ENCODE peak calls at places on chromosome 5, in six cellular contexts. One of them, this sample, is unnamed.

GRCh38 chr5:121325930-121326329 is 525.8 kb upstream of the FTMT start:
- DNase-seq in posterior cingulate gyrus: no peak
- DNase-seq in activated T-cell treated with anti-CD3 and anti-CD28 coated beads, Interleukin-2, amount 50 U/mL, for 4 hours: no peak
- DNase-seq in Daoy: peak; percentile 4
- DNase-seq in brain microvascular endothelial cell: no peak
- DNase-seq in ACHN: no peak
- DNase-seq in this sample: no peak

GRCh38 chr5:179558912-179559279 is 8.5 kb downstream of the RUFY1 start:
- DNase-seq in posterior cingulate gyrus: no peak
- DNase-seq in activated T-cell treated with anti-CD3 and anti-CD28 coated beads, Interleukin-2, amount 50 U/mL, for 4 hours: no peak
- DNase-seq in Daoy: peak; percentile 28
- DNase-seq in brain microvascular endothelial cell: peak; percentile 32
- DNase-seq in ACHN: no peak
- DNase-seq in this sample: no peak

GRCh38 chr5:67816456-67816855 is 399.1 kb upstream of the PIK3R1 start:
- DNase-seq in posterior cingulate gyrus: no peak
- DNase-seq in activated T-cell treated with anti-CD3 and anti-CD28 coated beads, Interleukin-2, amount 50 U/mL, for 4 hours: no peak
- DNase-seq in Daoy: peak; percentile 7
- DNase-seq in brain microvascular endothelial cell: no peak
- DNase-seq in ACHN: no peak
- DNase-seq in this sample: no peak

GRCh38 chr5:66697796-66698564 is 101.8 kb downstream of the MAST4 start:
- DNase-seq in posterior cingulate gyrus: no peak
- DNase-seq in activated T-cell treated with anti-CD3 and anti-CD28 coated beads, Interleukin-2, amount 50 U/mL, for 4 hours: no peak
- DNase-seq in Daoy: no peak
- DNase-seq in brain microvascular endothelial cell: no peak
- DNase-seq in ACHN: no peak
- DNase-seq in this sample: no peak

GRCh38 chr5:180142008-180142803 is 66.8 kb downstream of the RASGEF1C start:
- DNase-seq in posterior cingulate gyrus: no peak
- DNase-seq in activated T-cell treated with anti-CD3 and anti-CD28 coated beads, Interleukin-2, amount 50 U/mL, for 4 hours: no peak
- DNase-seq in Daoy: no peak
- DNase-seq in brain microvascular endothelial cell: no peak
- DNase-seq in ACHN: no peak
- DNase-seq in this sample: no peak

GRCh38 chr5:82142928-82143577 is 135.1 kb downstream of the RPS23 start:
- DNase-seq in posterior cingulate gyrus: no peak
- DNase-seq in activated T-cell treated with anti-CD3 and anti-CD28 coated beads, Interleukin-2, amount 50 U/mL, for 4 hours: no peak
- DNase-seq in Daoy: no peak
- DNase-seq in brain microvascular endothelial cell: no peak
- DNase-seq in ACHN: no peak
- DNase-seq in this sample: no peak

GRCh38 chr5:150079655-150080461 is 6.5 kb downstream of the CSF1R start:
- DNase-seq in posterior cingulate gyrus: no peak
- DNase-seq in activated T-cell treated with anti-CD3 and anti-CD28 coated beads, Interleukin-2, amount 50 U/mL, for 4 hours: no peak
- DNase-seq in Daoy: no peak
- DNase-seq in brain microvascular endothelial cell: no peak
- DNase-seq in ACHN: no peak
- DNase-seq in this sample: no peak

GRCh38 chr5:2093859-2094615 is 211.3 kb upstream of the IRX4 start:
- DNase-seq in posterior cingulate gyrus: no peak
- DNase-seq in activated T-cell treated with anti-CD3 and anti-CD28 coated beads, Interleukin-2, amount 50 U/mL, for 4 hours: no peak
- DNase-seq in Daoy: peak; percentile 84
- DNase-seq in brain microvascular endothelial cell: peak; percentile 47
- DNase-seq in ACHN: no peak
- DNase-seq in this sample: no peak

GRCh38 chr5:21918451-21918850 is 934.7 kb downstream of the CDH12 start:
- DNase-seq in posterior cingulate gyrus: no peak
- DNase-seq in activated T-cell treated with anti-CD3 and anti-CD28 coated beads, Interleukin-2, amount 50 U/mL, for 4 hours: no peak
- DNase-seq in Daoy: no peak
- DNase-seq in brain microvascular endothelial cell: no peak
- DNase-seq in ACHN: no peak
- DNase-seq in this sample: no peak

GRCh38 chr5:17021363-17021932 is 85.4 kb upstream of the MYO10 start:
- DNase-seq in posterior cingulate gyrus: no peak
- DNase-seq in activated T-cell treated with anti-CD3 and anti-CD28 coated beads, Interleukin-2, amount 50 U/mL, for 4 hours: no peak
- DNase-seq in Daoy: no peak
- DNase-seq in brain microvascular endothelial cell: no peak
- DNase-seq in ACHN: no peak
- DNase-seq in this sample: no peak

GRCh38 chr5:73496984-73497457 is 1.2 kb upstream of the BTF3 start:
- DNase-seq in posterior cingulate gyrus: no peak
- DNase-seq in activated T-cell treated with anti-CD3 and anti-CD28 coated beads, Interleukin-2, amount 50 U/mL, for 4 hours: no peak
- DNase-seq in Daoy: peak; percentile 63
- DNase-seq in brain microvascular endothelial cell: peak; percentile 40
- DNase-seq in ACHN: peak; percentile 80
- DNase-seq in this sample: no peak

GRCh38 chr5:142981886-142982820 is 212.0 kb downstream of the ARHGAP26 start:
- DNase-seq in posterior cingulate gyrus: peak; percentile 93
- DNase-seq in activated T-cell treated with anti-CD3 and anti-CD28 coated beads, Interleukin-2, amount 50 U/mL, for 4 hours: no peak
- DNase-seq in Daoy: peak; percentile 76
- DNase-seq in brain microvascular endothelial cell: peak; percentile 69
- DNase-seq in ACHN: no peak
- DNase-seq in this sample: no peak

GRCh38 chr5:93385665-93386064 is 195.4 kb downstream of the NR2F1-AS1 start:
- DNase-seq in posterior cingulate gyrus: no peak
- DNase-seq in activated T-cell treated with anti-CD3 and anti-CD28 coated beads, Interleukin-2, amount 50 U/mL, for 4 hours: no peak
- DNase-seq in Daoy: no peak
- DNase-seq in brain microvascular endothelial cell: no peak
- DNase-seq in ACHN: no peak
- DNase-seq in this sample: no peak

GRCh38 chr5:1011226-1011631 is 2.6 kb downstream of the NKD2 start:
- DNase-seq in posterior cingulate gyrus: peak; percentile 51
- DNase-seq in activated T-cell treated with anti-CD3 and anti-CD28 coated beads, Interleukin-2, amount 50 U/mL, for 4 hours: peak; percentile 44
- DNase-seq in Daoy: peak; percentile 62
- DNase-seq in brain microvascular endothelial cell: no peak
- DNase-seq in ACHN: peak; percentile 36
- DNase-seq in this sample: no peak

GRCh38 chr5:36156619-36157018 is 4.7 kb downstream of the SKP2 start:
- DNase-seq in posterior cingulate gyrus: no peak
- DNase-seq in activated T-cell treated with anti-CD3 and anti-CD28 coated beads, Interleukin-2, amount 50 U/mL, for 4 hours: no peak
- DNase-seq in Daoy: no peak
- DNase-seq in brain microvascular endothelial cell: peak; percentile 35
- DNase-seq in ACHN: no peak
- DNase-seq in this sample: no peak

GRCh38 chr5:36060516-36060885 is 6.2 kb downstream of the UGT3A2 start:
- DNase-seq in posterior cingulate gyrus: no peak
- DNase-seq in activated T-cell treated with anti-CD3 and anti-CD28 coated beads, Interleukin-2, amount 50 U/mL, for 4 hours: no peak
- DNase-seq in Daoy: no peak
- DNase-seq in brain microvascular endothelial cell: no peak
- DNase-seq in ACHN: peak; percentile 11
- DNase-seq in this sample: no peak

GRCh38 chr5:111755264-111755941 is 1.6 kb downstream of the NREP start:
- DNase-seq in posterior cingulate gyrus: no peak
- DNase-seq in activated T-cell treated with anti-CD3 and anti-CD28 coated beads, Interleukin-2, amount 50 U/mL, for 4 hours: no peak
- DNase-seq in Daoy: no peak
- DNase-seq in brain microvascular endothelial cell: no peak
- DNase-seq in ACHN: no peak
- DNase-seq in this sample: no peak

GRCh38 chr5:124126504-124127240 is 614.7 kb downstream of the CSNK1G3 start:
- DNase-seq in posterior cingulate gyrus: no peak
- DNase-seq in activated T-cell treated with anti-CD3 and anti-CD28 coated beads, Interleukin-2, amount 50 U/mL, for 4 hours: no peak
- DNase-seq in Daoy: no peak
- DNase-seq in brain microvascular endothelial cell: no peak
- DNase-seq in ACHN: peak; percentile 27
- DNase-seq in this sample: no peak

GRCh38 chr5:126384985-126385384 is 38.2 kb upstream of the GRAMD2B start:
- DNase-seq in posterior cingulate gyrus: no peak
- DNase-seq in activated T-cell treated with anti-CD3 and anti-CD28 coated beads, Interleukin-2, amount 50 U/mL, for 4 hours: no peak
- DNase-seq in Daoy: peak; percentile 70
- DNase-seq in brain microvascular endothelial cell: peak; percentile 77
- DNase-seq in ACHN: peak; percentile 87
- DNase-seq in this sample: no peak

GRCh38 chr5:39432687-39433086 is 7.9 kb upstream of the DAB2 start:
- DNase-seq in posterior cingulate gyrus: no peak
- DNase-seq in activated T-cell treated with anti-CD3 and anti-CD28 coated beads, Interleukin-2, amount 50 U/mL, for 4 hours: no peak
- DNase-seq in Daoy: no peak
- DNase-seq in brain microvascular endothelial cell: no peak
- DNase-seq in ACHN: peak; percentile 33
- DNase-seq in this sample: no peak

GRCh38 chr5:79491690-79492317 is 22.1 kb downstream of the HOMER1 start:
- DNase-seq in posterior cingulate gyrus: no peak
- DNase-seq in activated T-cell treated with anti-CD3 and anti-CD28 coated beads, Interleukin-2, amount 50 U/mL, for 4 hours: no peak
- DNase-seq in Daoy: no peak
- DNase-seq in brain microvascular endothelial cell: no peak
- DNase-seq in ACHN: no peak
- DNase-seq in this sample: no peak

GRCh38 chr5:75753182-75753581 is 35.9 kb upstream of the POC5 start:
- DNase-seq in posterior cingulate gyrus: no peak
- DNase-seq in activated T-cell treated with anti-CD3 and anti-CD28 coated beads, Interleukin-2, amount 50 U/mL, for 4 hours: no peak
- DNase-seq in Daoy: no peak
- DNase-seq in brain microvascular endothelial cell: no peak
- DNase-seq in ACHN: no peak
- DNase-seq in this sample: no peak

GRCh38 chr5:142175039-142175438 is 66.5 kb downstream of the NDFIP1 start:
- DNase-seq in posterior cingulate gyrus: no peak
- DNase-seq in activated T-cell treated with anti-CD3 and anti-CD28 coated beads, Interleukin-2, amount 50 U/mL, for 4 hours: no peak
- DNase-seq in Daoy: no peak
- DNase-seq in brain microvascular endothelial cell: no peak
- DNase-seq in ACHN: no peak
- DNase-seq in this sample: no peak

GRCh38 chr5:89353837-89354551 is 471.0 kb upstream of the MEF2C start:
- DNase-seq in posterior cingulate gyrus: no peak
- DNase-seq in activated T-cell treated with anti-CD3 and anti-CD28 coated beads, Interleukin-2, amount 50 U/mL, for 4 hours: no peak
- DNase-seq in Daoy: no peak
- DNase-seq in brain microvascular endothelial cell: no peak
- DNase-seq in ACHN: no peak
- DNase-seq in this sample: no peak

GRCh38 chr5:179307931-179308471 is 37.3 kb downstream of the ADAMTS2 start:
- DNase-seq in posterior cingulate gyrus: peak; percentile 35
- DNase-seq in activated T-cell treated with anti-CD3 and anti-CD28 coated beads, Interleukin-2, amount 50 U/mL, for 4 hours: no peak
- DNase-seq in Daoy: no peak
- DNase-seq in brain microvascular endothelial cell: no peak
- DNase-seq in ACHN: no peak
- DNase-seq in this sample: peak; percentile 24

GRCh38 chr5:39201160-39201794 is 18.1 kb downstream of the FYB1 start:
- DNase-seq in posterior cingulate gyrus: no peak
- DNase-seq in activated T-cell treated with anti-CD3 and anti-CD28 coated beads, Interleukin-2, amount 50 U/mL, for 4 hours: no peak
- DNase-seq in Daoy: no peak
- DNase-seq in brain microvascular endothelial cell: no peak
- DNase-seq in ACHN: no peak
- DNase-seq in this sample: no peak

GRCh38 chr5:115313052-115313451 is 16.6 kb upstream of the CCDC112 start:
- DNase-seq in posterior cingulate gyrus: no peak
- DNase-seq in activated T-cell treated with anti-CD3 and anti-CD28 coated beads, Interleukin-2, amount 50 U/mL, for 4 hours: no peak
- DNase-seq in Daoy: peak; percentile 8
- DNase-seq in brain microvascular endothelial cell: no peak
- DNase-seq in ACHN: no peak
- DNase-seq in this sample: no peak

GRCh38 chr5:37771203-37771611 is 68.6 kb downstream of the GDNF start:
- DNase-seq in posterior cingulate gyrus: no peak
- DNase-seq in activated T-cell treated with anti-CD3 and anti-CD28 coated beads, Interleukin-2, amount 50 U/mL, for 4 hours: no peak
- DNase-seq in Daoy: peak; percentile 39
- DNase-seq in brain microvascular endothelial cell: no peak
- DNase-seq in ACHN: no peak
- DNase-seq in this sample: no peak

This sample was measured in CD8-positive, alpha-beta memory T cell.